ENCODE peak calls at places on chromosomes 11 and 22, in five cellular contexts. One of them, this sample, is unnamed.

GRCh38 chr22:33829549-33830280 is 90.6 kb downstream of the LARGE1 start:
- DNase-seq in AG04450: no peak
- DNase-seq in vagina: no peak
- DNase-seq in testis: no peak
- DNase-seq in left ventricle myocardium inferior: no peak
- DNase-seq in this sample: no peak

GRCh38 chr22:23243006-23243573 is 62.8 kb downstream of the BCR start:
- DNase-seq in testis: no peak
- DNase-seq in left ventricle myocardium inferior: no peak
- DNase-seq in vagina: no peak
- DNase-seq in AG04450: no peak
- DNase-seq in this sample: no peak

GRCh38 chr11:27447288-27447914 is 25.2 kb downstream of the LGR4 start:
- DNase-seq in vagina: no peak
- DNase-seq in testis: no peak
- DNase-seq in left ventricle myocardium inferior: no peak
- DNase-seq in AG04450: no peak
- DNase-seq in this sample: no peak

GRCh38 chr11:35747638-35748037 is 85.1 kb downstream of the TRIM44 start:
- DNase-seq in left ventricle myocardium inferior: no peak
- DNase-seq in AG04450: no peak
- DNase-seq in vagina: no peak
- DNase-seq in testis: no peak
- DNase-seq in this sample: no peak

GRCh38 chr11:65188486-65188885 is 6.8 kb downstream of the CAPN1 start:
- DNase-seq in AG04450: no peak
- DNase-seq in left ventricle myocardium inferior: no peak
- DNase-seq in testis: no peak
- DNase-seq in vagina: no peak
- DNase-seq in this sample: no peak

GRCh38 chr11:534592-535518 is 521 bp downstream of the HRAS start:
- DNase-seq in AG04450: no peak
- DNase-seq in vagina: no peak
- DNase-seq in left ventricle myocardium inferior: peak
- DNase-seq in testis: peak
- DNase-seq in this sample: peak

GRCh38 chr11:131025020-131025419 is 108.7 kb upstream of the SNX19 start:
- DNase-seq in AG04450: peak
- DNase-seq in left ventricle myocardium inferior: no peak
- DNase-seq in vagina: no peak
- DNase-seq in testis: no peak
- DNase-seq in this sample: no peak

GRCh38 chr11:35321532-35322320 is 97.6 kb downstream of the SLC1A2 start:
- DNase-seq in testis: no peak
- DNase-seq in vagina: no peak
- DNase-seq in left ventricle myocardium inferior: peak
- DNase-seq in AG04450: no peak
- DNase-seq in this sample: no peak

GRCh38 chr11:109527496-109527895 is 105.5 kb downstream of the C11orf87 start:
- DNase-seq in testis: no peak
- DNase-seq in AG04450: no peak
- DNase-seq in vagina: no peak
- DNase-seq in left ventricle myocardium inferior: no peak
- DNase-seq in this sample: no peak

GRCh38 chr11:118306556-118306955 is 2.0 kb downstream of the CD3E start:
- DNase-seq in AG04450: no peak
- DNase-seq in left ventricle myocardium inferior: no peak
- DNase-seq in testis: no peak
- DNase-seq in vagina: no peak
- DNase-seq in this sample: no peak

GRCh38 chr11:126383301-126384052 is 28.0 kb downstream of the ST3GAL4 start:
- DNase-seq in left ventricle myocardium inferior: no peak
- DNase-seq in vagina: no peak
- DNase-seq in AG04450: no peak
- DNase-seq in testis: no peak
- DNase-seq in this sample: peak

GRCh38 chr11:69199583-69200295 is 44.0 kb downstream of the SMIM38 start:
- DNase-seq in AG04450: no peak
- DNase-seq in vagina: no peak
- DNase-seq in testis: no peak
- DNase-seq in left ventricle myocardium inferior: no peak
- DNase-seq in this sample: no peak

GRCh38 chr11:116835042-116835772 is 2.2 kb downstream of the APOA1 start:
- DNase-seq in left ventricle myocardium inferior: no peak
- DNase-seq in AG04450: no peak
- DNase-seq in testis: no peak
- DNase-seq in vagina: no peak
- DNase-seq in this sample: no peak

GRCh38 chr11:68941324-68942089 is 37.8 kb downstream of the IGHMBP2 start:
- DNase-seq in AG04450: no peak
- DNase-seq in left ventricle myocardium inferior: no peak
- DNase-seq in vagina: no peak
- DNase-seq in testis: no peak
- DNase-seq in this sample: no peak

GRCh38 chr11:12187399-12187798 is 77.0 kb downstream of the MICAL2 start:
- DNase-seq in testis: no peak
- DNase-seq in vagina: no peak
- DNase-seq in left ventricle myocardium inferior: no peak
- DNase-seq in AG04450: no peak
- DNase-seq in this sample: no peak

GRCh38 chr11:697028-697491 is 1.4 kb downstream of the TMEM80 start:
- DNase-seq in left ventricle myocardium inferior: no peak
- DNase-seq in vagina: no peak
- DNase-seq in testis: no peak
- DNase-seq in AG04450: peak
- DNase-seq in this sample: peak

GRCh38 chr11:15688351-15688792 is 573.6 kb downstream of the INSC start:
- DNase-seq in AG04450: no peak
- DNase-seq in left ventricle myocardium inferior: peak
- DNase-seq in vagina: peak
- DNase-seq in testis: peak
- DNase-seq in this sample: no peak

GRCh38 chr11:9838229-9838628 is 174.4 kb downstream of the SWAP70 start:
- DNase-seq in left ventricle myocardium inferior: no peak
- DNase-seq in testis: no peak
- DNase-seq in vagina: no peak
- DNase-seq in AG04450: no peak
- DNase-seq in this sample: no peak

GRCh38 chr11:69450064-69450856 is 31.2 kb upstream of the LINC01488 start:
- DNase-seq in AG04450: no peak
- DNase-seq in vagina: no peak
- DNase-seq in testis: no peak
- DNase-seq in left ventricle myocardium inferior: peak
- DNase-seq in this sample: no peak

GRCh38 chr11:97107604-97108003 is 717.8 kb downstream of the JRKL start:
- DNase-seq in vagina: no peak
- DNase-seq in left ventricle myocardium inferior: no peak
- DNase-seq in testis: no peak
- DNase-seq in AG04450: no peak
- DNase-seq in this sample: no peak

GRCh38 chr11:90809581-90809980 is 586.7 kb upstream of the CHORDC1 start:
- DNase-seq in AG04450: no peak
- DNase-seq in testis: no peak
- DNase-seq in vagina: no peak
- DNase-seq in left ventricle myocardium inferior: no peak
- DNase-seq in this sample: no peak

GRCh38 chr11:129691154-129691553 is 124.5 kb upstream of the TMEM45B start:
- DNase-seq in left ventricle myocardium inferior: no peak
- DNase-seq in AG04450: no peak
- DNase-seq in vagina: no peak
- DNase-seq in testis: no peak
- DNase-seq in this sample: no peak

GRCh38 chr11:134502153-134502550 is 90.1 kb upstream of the B3GAT1 start:
- DNase-seq in left ventricle myocardium inferior: no peak
- DNase-seq in vagina: no peak
- DNase-seq in testis: no peak
- DNase-seq in AG04450: no peak
- DNase-seq in this sample: no peak

GRCh38 chr11:85694385-85694980 is 8.5 kb upstream of the CCDC89 start:
- DNase-seq in testis: no peak
- DNase-seq in left ventricle myocardium inferior: no peak
- DNase-seq in vagina: no peak
- DNase-seq in AG04450: no peak
- DNase-seq in this sample: no peak

GRCh38 chr11:109728056-109728455 is 306.1 kb downstream of the C11orf87 start:
- DNase-seq in AG04450: no peak
- DNase-seq in left ventricle myocardium inferior: no peak
- DNase-seq in vagina: no peak
- DNase-seq in testis: no peak
- DNase-seq in this sample: no peak

GRCh38 chr22:47163481-47163875 is 401.0 kb downstream of the TBC1D22A start:
- DNase-seq in testis: no peak
- DNase-seq in left ventricle myocardium inferior: no peak
- DNase-seq in AG04450: no peak
- DNase-seq in vagina: no peak
- DNase-seq in this sample: peak

GRCh38 chr11:75767228-75767572 is 1.4 kb upstream of the DGAT2 start:
- DNase-seq in testis: no peak
- DNase-seq in left ventricle myocardium inferior: no peak
- DNase-seq in AG04450: no peak
- DNase-seq in vagina: no peak
- DNase-seq in this sample: no peak

GRCh38 chr22:48784701-48785503 is 1042.8 kb downstream of the BRD1 start:
- DNase-seq in testis: no peak
- DNase-seq in left ventricle myocardium inferior: no peak
- DNase-seq in vagina: peak
- DNase-seq in AG04450: no peak
- DNase-seq in this sample: no peak

GRCh38 chr22:28882545-28882877 is 861 bp upstream of the ZNRF3 start:
- DNase-seq in testis: peak
- DNase-seq in left ventricle myocardium inferior: no peak
- DNase-seq in vagina: no peak
- DNase-seq in AG04450: no peak
- DNase-seq in this sample: no peak

GRCh38 chr22:28883917-28884753 is 763 bp downstream of the ZNRF3 start:
- DNase-seq in vagina: no peak
- DNase-seq in left ventricle myocardium inferior: peak
- DNase-seq in AG04450: no peak
- DNase-seq in testis: peak
- DNase-seq in this sample: peak

GRCh38 chr22:28883657-28883916 is 215 bp downstream of the ZNRF3 start:
- DNase-seq in AG04450: no peak
- DNase-seq in testis: no peak
- DNase-seq in vagina: no peak
- DNase-seq in left ventricle myocardium inferior: no peak
- DNase-seq in this sample: no peak

GRCh38 chr22:28884754-28885375 is 1.5 kb downstream of the ZNRF3 start:
- DNase-seq in left ventricle myocardium inferior: no peak
- DNase-seq in testis: no peak
- DNase-seq in AG04450: no peak
- DNase-seq in vagina: no peak
- DNase-seq in this sample: no peak

DNA sequence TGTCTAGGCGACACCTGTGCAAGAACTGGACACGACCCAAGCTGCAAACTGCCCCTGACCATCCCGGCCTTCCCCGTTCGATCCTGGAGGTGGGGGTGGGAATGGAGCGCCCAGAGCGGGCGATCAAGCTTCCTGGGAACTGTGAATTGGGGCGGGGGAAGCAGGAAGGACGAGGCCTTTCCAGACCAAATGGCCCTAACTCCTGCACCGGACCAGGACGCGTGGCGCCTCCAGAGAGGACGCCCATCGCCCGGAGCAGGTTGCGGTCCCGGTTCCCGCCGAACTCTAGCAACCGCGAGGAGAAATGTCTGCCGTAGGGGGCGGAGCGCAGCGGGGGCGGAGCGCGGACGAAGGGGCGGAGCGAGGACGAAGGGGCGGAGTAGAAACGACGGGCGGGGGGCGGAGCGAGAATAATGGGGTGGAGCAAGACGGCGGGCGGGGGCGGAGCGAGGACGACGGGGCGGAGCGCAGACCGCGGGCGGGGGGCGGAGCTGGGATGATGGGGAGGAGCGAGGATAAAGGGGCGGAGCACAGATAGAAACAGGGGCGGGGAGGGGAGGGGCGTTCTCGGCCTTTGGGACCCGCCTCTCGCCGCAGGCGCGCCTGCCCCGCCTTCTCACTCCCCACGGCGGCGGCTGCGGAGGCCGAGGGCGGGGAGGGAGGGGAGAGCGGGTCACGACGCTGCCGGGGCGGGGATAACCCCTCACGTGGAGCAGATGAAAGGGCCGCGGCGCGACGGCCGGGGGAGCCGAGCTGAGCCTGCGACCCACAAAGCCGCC is at the start of gene ZNRF3:
- DNase-seq in AG04450: peak
- DNase-seq in vagina: no peak
- DNase-seq in testis: peak
- DNase-seq in left ventricle myocardium inferior: peak
- DNase-seq in this sample: peak
- H3K27ac ChIP-seq in AG04450: no peak
- H3K27ac ChIP-seq in vagina: peak
- H3K27ac ChIP-seq in testis: peak
- H3K27ac ChIP-seq in left ventricle myocardium inferior: peak
- H3K27ac ChIP-seq in this sample: peak

GRCh38 chr11:80350541-80350940 is 909.7 kb upstream of the TENM4 start:
- DNase-seq in AG04450: no peak
- DNase-seq in vagina: no peak
- DNase-seq in testis: peak
- DNase-seq in left ventricle myocardium inferior: no peak
- DNase-seq in this sample: no peak
- H3K27ac ChIP-seq in AG04450: no peak
- H3K27ac ChIP-seq in vagina: no peak
- H3K27ac ChIP-seq in testis: peak
- H3K27ac ChIP-seq in left ventricle myocardium inferior: no peak
- H3K27ac ChIP-seq in this sample: no peak

DNA sequence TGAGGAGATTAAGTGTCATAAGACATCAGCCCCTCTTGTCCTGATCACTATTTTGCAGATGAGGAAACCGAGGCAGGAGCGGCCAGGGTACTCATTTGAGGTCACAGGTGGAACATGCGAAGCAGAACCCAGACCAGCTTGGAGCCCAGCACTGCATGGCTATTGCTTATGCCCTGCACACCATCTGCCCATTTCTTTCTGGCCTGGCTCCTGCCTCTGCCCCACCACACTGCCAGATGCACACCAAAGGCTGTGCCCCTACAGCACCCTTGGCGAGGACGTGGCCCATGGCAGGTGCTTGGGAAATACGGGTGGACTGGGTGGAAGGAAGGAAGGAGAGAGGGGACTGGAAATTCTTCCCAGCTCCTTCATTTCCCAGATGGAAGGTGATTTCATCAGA is 222.9 kb downstream of the CTTN start:
- DNase-seq in left ventricle myocardium inferior: no peak
- DNase-seq in testis: no peak
- DNase-seq in vagina: no peak
- DNase-seq in AG04450: no peak
- DNase-seq in this sample: no peak
- H3K27ac ChIP-seq in left ventricle myocardium inferior: no peak
- H3K27ac ChIP-seq in testis: no peak
- H3K27ac ChIP-seq in vagina: no peak
- H3K27ac ChIP-seq in AG04450: no peak
- H3K27ac ChIP-seq in this sample: no peak

DNA sequence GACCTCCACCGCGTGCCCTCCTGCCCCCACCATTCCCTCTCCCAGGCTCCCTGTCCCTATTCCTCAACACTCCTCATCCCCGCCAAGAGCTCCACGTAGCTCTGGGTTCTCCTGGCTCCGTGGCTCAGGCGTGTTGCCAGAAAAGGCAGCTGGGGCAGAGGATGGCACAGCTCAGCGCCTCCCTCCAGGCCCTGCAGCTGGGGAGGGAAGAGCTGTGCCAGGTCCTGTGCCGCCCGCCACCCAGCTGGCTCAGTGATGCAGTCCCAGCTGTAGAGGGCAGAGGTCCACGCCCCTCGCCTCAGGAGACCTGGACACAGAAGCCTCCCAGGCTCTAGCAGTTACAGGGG is 4.2 kb downstream of the ARHGAP1 start:
- DNase-seq in AG04450: no peak
- DNase-seq in testis: peak
- DNase-seq in vagina: no peak
- DNase-seq in left ventricle myocardium inferior: peak
- DNase-seq in this sample: no peak
- H3K27ac ChIP-seq in AG04450: no peak
- H3K27ac ChIP-seq in testis: peak
- H3K27ac ChIP-seq in vagina: peak
- H3K27ac ChIP-seq in left ventricle myocardium inferior: peak
- H3K27ac ChIP-seq in this sample: peak

This sample was measured in suprapubic skin.